ENCODE peak calls at places on chromosome 7, in six cellular contexts. One of them, this sample, is unnamed.

GRCh38 chr7:86991844-86992243 is 67.6 kb downstream of the ELAPOR2 start:
- DNase-seq in fibroblast of lung: peak; percentile 21
- DNase-seq in WERI-Rb-1: no peak
- DNase-seq in right cardiac atrium: no peak
- DNase-seq in cardiac muscle cell: no peak
- DNase-seq in PC-3: peak; percentile 4
- DNase-seq in this sample: no peak

GRCh38 chr7:85310301-85310700 is 123.4 kb upstream of the SEMA3D start:
- DNase-seq in cardiac muscle cell: no peak
- DNase-seq in right cardiac atrium: no peak
- DNase-seq in PC-3: no peak
- DNase-seq in fibroblast of lung: no peak
- DNase-seq in WERI-Rb-1: no peak
- DNase-seq in this sample: no peak

GRCh38 chr7:108413782-108414492 is 42.3 kb downstream of the NRCAM start:
- DNase-seq in WERI-Rb-1: no peak
- DNase-seq in PC-3: no peak
- DNase-seq in fibroblast of lung: peak; percentile 68
- DNase-seq in cardiac muscle cell: peak; percentile 30
- DNase-seq in right cardiac atrium: no peak
- DNase-seq in this sample: no peak

GRCh38 chr7:121081327-121081936 is 92.9 kb downstream of the CPED1 start:
- DNase-seq in WERI-Rb-1: no peak
- DNase-seq in right cardiac atrium: no peak
- DNase-seq in PC-3: peak; percentile 90
- DNase-seq in cardiac muscle cell: peak; percentile 83
- DNase-seq in fibroblast of lung: peak; percentile 62
- DNase-seq in this sample: no peak

GRCh38 chr7:82172896-82173295 is 270.7 kb downstream of the CACNA2D1 start:
- DNase-seq in right cardiac atrium: no peak
- DNase-seq in fibroblast of lung: no peak
- DNase-seq in PC-3: no peak
- DNase-seq in cardiac muscle cell: no peak
- DNase-seq in WERI-Rb-1: no peak
- DNase-seq in this sample: no peak

GRCh38 chr7:138006106-138006505 is 4.2 kb upstream of the CREB3L2 start:
- DNase-seq in WERI-Rb-1: no peak
- DNase-seq in cardiac muscle cell: no peak
- DNase-seq in fibroblast of lung: no peak
- DNase-seq in right cardiac atrium: no peak
- DNase-seq in PC-3: no peak
- DNase-seq in this sample: no peak

GRCh38 chr7:99340659-99341058 is 15.0 kb downstream of the ARPC1A start:
- DNase-seq in cardiac muscle cell: no peak
- DNase-seq in fibroblast of lung: peak; percentile 60
- DNase-seq in right cardiac atrium: no peak
- DNase-seq in PC-3: no peak
- DNase-seq in WERI-Rb-1: no peak
- DNase-seq in this sample: no peak

GRCh38 chr7:136869991-136870798 is 1.7 kb downstream of the CHRM2 start:
- DNase-seq in fibroblast of lung: peak; percentile 47
- DNase-seq in WERI-Rb-1: peak; percentile 13
- DNase-seq in PC-3: no peak
- DNase-seq in cardiac muscle cell: peak; percentile 18
- DNase-seq in right cardiac atrium: peak; percentile 20
- DNase-seq in this sample: peak; percentile 57

GRCh38 chr7:74479961-74480829 is 26.5 kb downstream of the GTF2IRD1 start:
- DNase-seq in WERI-Rb-1: peak; percentile 92
- DNase-seq in cardiac muscle cell: peak; percentile 86
- DNase-seq in fibroblast of lung: peak; percentile 92
- DNase-seq in PC-3: no peak
- DNase-seq in right cardiac atrium: peak; percentile 90
- DNase-seq in this sample: peak; percentile 90

GRCh38 chr7:157011333-157012112 is 1.1 kb upstream of the MNX1 start:
- DNase-seq in PC-3: peak; percentile 12
- DNase-seq in fibroblast of lung: no peak
- DNase-seq in WERI-Rb-1: peak; percentile 53
- DNase-seq in right cardiac atrium: no peak
- DNase-seq in cardiac muscle cell: no peak
- DNase-seq in this sample: peak; percentile 70

GRCh38 chr7:6210973-6211372 is 61.5 kb downstream of the CYTH3 start:
- DNase-seq in PC-3: no peak
- DNase-seq in WERI-Rb-1: peak; percentile 14
- DNase-seq in cardiac muscle cell: no peak
- DNase-seq in right cardiac atrium: no peak
- DNase-seq in fibroblast of lung: no peak
- DNase-seq in this sample: no peak

GRCh38 chr7:97167176-97167575 is 49.7 kb downstream of the SDHAF3 start:
- DNase-seq in PC-3: no peak
- DNase-seq in WERI-Rb-1: no peak
- DNase-seq in fibroblast of lung: no peak
- DNase-seq in cardiac muscle cell: no peak
- DNase-seq in right cardiac atrium: no peak
- DNase-seq in this sample: no peak

GRCh38 chr7:48173313-48173712 is 2.1 kb downstream of the ABCA13 start:
- DNase-seq in right cardiac atrium: no peak
- DNase-seq in fibroblast of lung: no peak
- DNase-seq in cardiac muscle cell: no peak
- DNase-seq in WERI-Rb-1: no peak
- DNase-seq in PC-3: peak; percentile 53
- DNase-seq in this sample: no peak

GRCh38 chr7:29139191-29139590 is 7.1 kb downstream of the CPVL start:
- DNase-seq in cardiac muscle cell: peak; percentile 8
- DNase-seq in fibroblast of lung: peak; percentile 75
- DNase-seq in WERI-Rb-1: no peak
- DNase-seq in right cardiac atrium: no peak
- DNase-seq in PC-3: peak; percentile 85
- DNase-seq in this sample: no peak

GRCh38 chr7:20440472-20441105 is 109.9 kb downstream of the ITGB8 start:
- DNase-seq in WERI-Rb-1: peak; percentile 14
- DNase-seq in PC-3: peak; percentile 65
- DNase-seq in right cardiac atrium: peak; percentile 33
- DNase-seq in cardiac muscle cell: peak; percentile 66
- DNase-seq in fibroblast of lung: peak; percentile 20
- DNase-seq in this sample: peak; percentile 57

GRCh38 chr7:88095-88926 is 104.1 kb upstream of the FAM20C start:
- DNase-seq in right cardiac atrium: no peak
- DNase-seq in cardiac muscle cell: no peak
- DNase-seq in fibroblast of lung: no peak
- DNase-seq in WERI-Rb-1: peak; percentile 76
- DNase-seq in PC-3: no peak
- DNase-seq in this sample: no peak
- H3K27ac ChIP-seq in right cardiac atrium: no peak overlapping the region
- H3K27ac ChIP-seq in cardiac muscle cell: no peak overlapping the region
- H3K27ac ChIP-seq in fibroblast of lung: no peak overlapping the region
- H3K27ac ChIP-seq in WERI-Rb-1: peak overlapping the region; percentile 61
- H3K27ac ChIP-seq in PC-3: peak overlapping the region; percentile 73
- H3K27ac ChIP-seq in this sample: peak overlapping the region; percentile 9

GRCh38 chr7:130927564-130927963 is 193.6 kb upstream of the KLF14 start:
- DNase-seq in cardiac muscle cell: no peak
- DNase-seq in PC-3: peak; percentile 0
- DNase-seq in WERI-Rb-1: no peak
- DNase-seq in fibroblast of lung: no peak
- DNase-seq in right cardiac atrium: no peak
- DNase-seq in this sample: no peak
- H3K27ac ChIP-seq in cardiac muscle cell: no peak overlapping the region
- H3K27ac ChIP-seq in PC-3: no peak overlapping the region
- H3K27ac ChIP-seq in WERI-Rb-1: no peak overlapping the region
- H3K27ac ChIP-seq in fibroblast of lung: no peak overlapping the region
- H3K27ac ChIP-seq in right cardiac atrium: no peak overlapping the region
- H3K27ac ChIP-seq in this sample: no peak overlapping the region

GRCh38 chr7:33807158-33807530 is 98.2 kb upstream of the BMPER start:
- DNase-seq in cardiac muscle cell: no peak
- DNase-seq in WERI-Rb-1: no peak
- DNase-seq in PC-3: no peak
- DNase-seq in fibroblast of lung: no peak
- DNase-seq in right cardiac atrium: no peak
- DNase-seq in this sample: no peak
- H3K27ac ChIP-seq in cardiac muscle cell: peak overlapping the region; percentile 79
- H3K27ac ChIP-seq in WERI-Rb-1: no peak overlapping the region
- H3K27ac ChIP-seq in PC-3: peak overlapping the region; percentile 80
- H3K27ac ChIP-seq in fibroblast of lung: no peak overlapping the region
- H3K27ac ChIP-seq in right cardiac atrium: peak overlapping the region; percentile 79
- H3K27ac ChIP-seq in this sample: no peak overlapping the region

DNA sequence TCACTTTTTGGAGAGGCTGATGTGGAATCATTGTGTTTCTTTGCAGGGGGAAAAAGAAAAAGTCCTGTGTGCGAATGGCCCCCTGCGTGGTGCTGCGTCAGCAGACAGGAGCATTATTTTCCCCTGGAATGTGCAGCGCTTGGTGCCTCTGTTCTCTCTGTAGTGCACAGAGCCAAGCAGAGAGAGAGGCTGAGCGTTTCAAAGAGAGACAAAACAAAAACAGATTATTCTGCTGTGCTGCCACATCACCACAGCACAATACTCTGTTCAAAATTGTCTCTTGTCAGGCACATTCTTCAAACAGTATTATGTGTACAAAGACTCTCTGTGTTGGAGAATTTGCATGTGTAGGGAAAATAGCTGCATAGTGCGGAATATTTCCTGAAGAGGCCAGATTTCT is 609.0 kb downstream of the SDK1 start:
- DNase-seq in PC-3: no peak
- DNase-seq in WERI-Rb-1: no peak
- DNase-seq in fibroblast of lung: no peak
- DNase-seq in right cardiac atrium: no peak
- DNase-seq in cardiac muscle cell: no peak
- DNase-seq in this sample: no peak
- H3K27ac ChIP-seq in PC-3: no peak overlapping the region
- H3K27ac ChIP-seq in WERI-Rb-1: no peak overlapping the region
- H3K27ac ChIP-seq in fibroblast of lung: no peak overlapping the region
- H3K27ac ChIP-seq in right cardiac atrium: no peak overlapping the region
- H3K27ac ChIP-seq in cardiac muscle cell: no peak overlapping the region
- H3K27ac ChIP-seq in this sample: no peak overlapping the region

GRCh38 chr7:139691253-139691781 is 86.5 kb downstream of the HIPK2 start:
- DNase-seq in fibroblast of lung: peak; percentile 22
- DNase-seq in WERI-Rb-1: no peak
- DNase-seq in right cardiac atrium: peak; percentile 61
- DNase-seq in PC-3: no peak
- DNase-seq in cardiac muscle cell: peak; percentile 56
- DNase-seq in this sample: no peak
- H3K27ac ChIP-seq in fibroblast of lung: no peak overlapping the region
- H3K27ac ChIP-seq in WERI-Rb-1: no peak overlapping the region
- H3K27ac ChIP-seq in right cardiac atrium: peak overlapping the region; percentile 79
- H3K27ac ChIP-seq in PC-3: peak overlapping the region; percentile 6
- H3K27ac ChIP-seq in cardiac muscle cell: peak overlapping the region; percentile 40
- H3K27ac ChIP-seq in this sample: peak overlapping the region; percentile 19

GRCh38 chr7:133839129-133839528 is 288.0 kb upstream of the LRGUK start:
- DNase-seq in fibroblast of lung: no peak
- DNase-seq in PC-3: no peak
- DNase-seq in cardiac muscle cell: no peak
- DNase-seq in right cardiac atrium: no peak
- DNase-seq in WERI-Rb-1: no peak
- DNase-seq in this sample: no peak
- H3K27ac ChIP-seq in fibroblast of lung: no peak overlapping the region
- H3K27ac ChIP-seq in PC-3: no peak overlapping the region
- H3K27ac ChIP-seq in cardiac muscle cell: no peak overlapping the region
- H3K27ac ChIP-seq in right cardiac atrium: no peak overlapping the region
- H3K27ac ChIP-seq in WERI-Rb-1: no peak overlapping the region
- H3K27ac ChIP-seq in this sample: no peak overlapping the region

GRCh38 chr7:151697515-151697895 is 177.8 kb upstream of the RHEB start:
- DNase-seq in fibroblast of lung: no peak
- DNase-seq in WERI-Rb-1: no peak
- DNase-seq in right cardiac atrium: no peak
- DNase-seq in PC-3: no peak
- DNase-seq in cardiac muscle cell: no peak
- DNase-seq in this sample: no peak

GRCh38 chr7:151699920-151700319 is 177.0 kb downstream of the PRKAG2 start:
- DNase-seq in fibroblast of lung: peak; percentile 87
- DNase-seq in PC-3: no peak
- DNase-seq in right cardiac atrium: no peak
- DNase-seq in cardiac muscle cell: peak; percentile 93
- DNase-seq in WERI-Rb-1: no peak
- DNase-seq in this sample: no peak

GRCh38 chr7:151700621-151701185 is 176.2 kb downstream of the PRKAG2 start:
- DNase-seq in cardiac muscle cell: peak; percentile 75
- DNase-seq in right cardiac atrium: no peak
- DNase-seq in fibroblast of lung: peak; percentile 79
- DNase-seq in WERI-Rb-1: no peak
- DNase-seq in PC-3: no peak
- DNase-seq in this sample: no peak

GRCh38 chr7:151697942-151698341 is 178.2 kb upstream of the RHEB start:
- DNase-seq in cardiac muscle cell: no peak
- DNase-seq in PC-3: no peak
- DNase-seq in WERI-Rb-1: no peak
- DNase-seq in right cardiac atrium: no peak
- DNase-seq in fibroblast of lung: no peak
- DNase-seq in this sample: no peak

DNA sequence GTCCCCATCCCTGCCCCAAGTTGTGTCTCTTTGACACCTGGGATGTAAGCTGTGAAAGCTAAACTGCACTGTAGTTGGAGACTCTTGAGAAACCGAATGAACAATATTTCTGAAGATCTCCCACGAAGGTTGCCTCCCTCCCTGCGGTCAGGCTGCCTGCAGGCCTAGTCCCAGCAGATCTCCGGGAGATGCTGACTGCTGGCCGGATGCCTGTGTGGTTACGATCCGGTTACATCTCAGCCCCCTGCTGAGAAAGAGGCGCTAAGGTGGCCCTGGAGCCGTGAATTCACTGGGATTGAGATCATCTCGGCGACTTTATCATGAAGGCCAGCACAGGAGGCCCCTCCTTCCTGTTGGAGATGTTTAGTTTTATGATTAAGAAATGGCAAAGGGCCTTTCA is 177.8 kb downstream of the PRKAG2 start:
- DNase-seq in cardiac muscle cell: peak; percentile 99
- DNase-seq in PC-3: no peak
- DNase-seq in fibroblast of lung: peak; percentile 98
- DNase-seq in WERI-Rb-1: no peak
- DNase-seq in right cardiac atrium: no peak
- DNase-seq in this sample: no peak
- H3K27ac ChIP-seq in cardiac muscle cell: peak overlapping the region; percentile 23
- H3K27ac ChIP-seq in PC-3: no peak overlapping the region
- H3K27ac ChIP-seq in fibroblast of lung: no peak overlapping the region
- H3K27ac ChIP-seq in WERI-Rb-1: no peak overlapping the region
- H3K27ac ChIP-seq in right cardiac atrium: no peak overlapping the region
- H3K27ac ChIP-seq in this sample: no peak overlapping the region

GRCh38 chr7:13639416-13639815 is 350.1 kb downstream of the ETV1 start:
- DNase-seq in WERI-Rb-1: no peak
- DNase-seq in PC-3: no peak
- DNase-seq in fibroblast of lung: no peak
- DNase-seq in cardiac muscle cell: no peak
- DNase-seq in right cardiac atrium: no peak
- DNase-seq in this sample: no peak
- H3K27ac ChIP-seq in WERI-Rb-1: no peak overlapping the region
- H3K27ac ChIP-seq in PC-3: no peak overlapping the region
- H3K27ac ChIP-seq in fibroblast of lung: no peak overlapping the region
- H3K27ac ChIP-seq in cardiac muscle cell: no peak overlapping the region
- H3K27ac ChIP-seq in right cardiac atrium: no peak overlapping the region
- H3K27ac ChIP-seq in this sample: no peak overlapping the region

GRCh38 chr7:101378808-101379207 is 16.1 kb downstream of the COL26A1 start:
- DNase-seq in WERI-Rb-1: no peak
- DNase-seq in cardiac muscle cell: peak; percentile 57
- DNase-seq in right cardiac atrium: no peak
- DNase-seq in fibroblast of lung: peak; percentile 22
- DNase-seq in PC-3: no peak
- DNase-seq in this sample: no peak
- H3K27ac ChIP-seq in WERI-Rb-1: no peak overlapping the region
- H3K27ac ChIP-seq in cardiac muscle cell: peak overlapping the region; percentile 73
- H3K27ac ChIP-seq in right cardiac atrium: no peak overlapping the region
- H3K27ac ChIP-seq in fibroblast of lung: no peak overlapping the region
- H3K27ac ChIP-seq in PC-3: no peak overlapping the region
- H3K27ac ChIP-seq in this sample: no peak overlapping the region

GRCh38 chr7:369476-369980 is 79.6 kb downstream of the FOXL3 start:
- DNase-seq in cardiac muscle cell: no peak
- DNase-seq in fibroblast of lung: no peak
- DNase-seq in right cardiac atrium: peak; percentile 10
- DNase-seq in PC-3: no peak
- DNase-seq in WERI-Rb-1: no peak
- DNase-seq in this sample: peak; percentile 40
- H3K27ac ChIP-seq in cardiac muscle cell: no peak overlapping the region
- H3K27ac ChIP-seq in fibroblast of lung: no peak overlapping the region
- H3K27ac ChIP-seq in right cardiac atrium: no peak overlapping the region
- H3K27ac ChIP-seq in PC-3: no peak overlapping the region
- H3K27ac ChIP-seq in WERI-Rb-1: no peak overlapping the region
- H3K27ac ChIP-seq in this sample: no peak overlapping the region

This sample was measured in aorta.